ENCODE peak calls at places on chromosomes 5 and 9, in ten cellular contexts. Z is cardiac muscle cell; Y is endodermal cell; L is fibroblast of lung; F is CD8-positive, alpha-beta memory T cell; G is mesenchymal stem cell; O is SK-N-SH; C is ovary; D is right lobe of liver; V is HCT116. N is an unnamed sample. For H3K9me3, the result is how much of the 10 kb centered on the place peaks cover.

GRCh38 chr9:100714372-100715099 is 136.7 kb downstream of the CAVIN4 start:
- DNase-seq in Z (peak), Y (peak), L (peak), F (no peak), G (peak), O (peak), C (peak), D (peak), V (peak), N (peak)

GRCh38 chr5:132747693-132748440 is 641 bp downstream of the CCNI2 start:
- DNase-seq in Z (peak), Y (peak), L (no peak), F (peak), G (no peak), O (peak), C (no peak), D (no peak), V (no peak), N (no peak)

GRCh38 chr5:1409386-1410110 is 35.7 kb downstream of the SLC6A3 start:
- DNase-seq in Z (peak), Y (peak), L (peak), F (no peak), G (peak), O (no peak), C (no peak), D (peak), V (no peak), N (peak)

GRCh38 chr5:109833946-109834345 is 144.2 kb downstream of the MAN2A1 start:
- DNase-seq in Z (no peak), Y (no peak), L (no peak), F (no peak), G (no peak), O (no peak), C (no peak), D (no peak), V (no peak), N (no peak)

GRCh38 chr9:129176786-129177442 is 1.1 kb downstream of the IER5L start:
- DNase-seq in Z (peak), Y (peak), L (peak), F (peak), G (peak), O (peak), C (peak), D (peak), V (no peak), N (peak)

GRCh38 chr5:124839371-124839998 is 93.0 kb upstream of the ZNF608 start:
- DNase-seq in Z (no peak), Y (no peak), L (peak), F (no peak), G (peak), O (no peak), C (no peak), D (no peak), V (no peak), N (no peak)

GRCh38 chr5:116153687-116154174 is 68.9 kb downstream of the COMMD10 start:
- DNase-seq in Z (no peak), Y (no peak), L (no peak), F (no peak), G (no peak), O (no peak), C (no peak), D (no peak), V (no peak), N (no peak)

GRCh38 chr5:122367445-122367844 is 55.4 kb downstream of the SNCAIP start:
- DNase-seq in Z (no peak), Y (no peak), L (no peak), F (no peak), G (no peak), O (no peak), C (no peak), D (no peak), V (no peak), N (no peak)

GRCh38 chr9:127910613-127911205 is 6.1 kb downstream of the ST6GALNAC4 start:
- DNase-seq in Z (no peak), Y (no peak), L (peak), F (no peak), G (no peak), O (no peak), C (no peak), D (no peak), V (no peak), N (peak)

GRCh38 chr9:124291801-124292396 is 34.1 kb downstream of the NEK6 start:
- DNase-seq in Z (peak), Y (no peak), L (no peak), F (no peak), G (peak), O (no peak), C (no peak), D (peak), V (no peak), N (no peak)

GRCh38 chr5:117999939-118000549 is 988.3 kb downstream of the DTWD2 start:
- DNase-seq in Z (no peak), Y (no peak), L (peak), F (no peak), G (peak), O (no peak), C (no peak), D (no peak), V (no peak), N (no peak)

GRCh38 chr5:133052317-133053175 is 733 bp downstream of the HSPA4 start:
- DNase-seq in Z (peak), Y (peak), L (peak), F (no peak), G (peak), O (peak), C (peak), D (peak), V (no peak), N (peak)

GRCh38 chr5:37717613-37718431 is 122.0 kb downstream of the GDNF start:
- DNase-seq in Z (peak), Y (no peak), L (peak), F (no peak), G (peak), O (peak), C (peak), D (peak), V (no peak), N (peak)

GRCh38 chr9:19420877-19421276 is 12.1 kb downstream of the ACER2 start:
- DNase-seq in Z (no peak), Y (no peak), L (no peak), F (no peak), G (no peak), O (no peak), C (no peak), D (no peak), V (no peak), N (no peak)

GRCh38 chr9:92617951-92618510 is 51.9 kb downstream of the IPPK start:
- DNase-seq in Z (no peak), Y (no peak), L (no peak), F (no peak), G (no peak), O (no peak), C (no peak), D (no peak), V (no peak), N (no peak)

GRCh38 chr5:157253547-157253946 is 12.4 kb upstream of the CYFIP2 start:
- DNase-seq in Z (peak), Y (peak), L (peak), F (no peak), G (peak), O (peak), C (no peak), D (no peak), V (peak), N (peak)

GRCh38 chr9:89177401-89178161 is 1.0 kb downstream of the SHC3 start:
- DNase-seq in Z (peak), Y (peak), L (peak), F (no peak), G (peak), O (peak), C (no peak), D (no peak), V (no peak), N (peak)

GRCh38 chr5:55668356-55668755 is 43.8 kb downstream of the SLC38A9 start:
- DNase-seq in Z (no peak), Y (no peak), L (peak), F (no peak), G (peak), O (no peak), C (no peak), D (no peak), V (peak), N (peak)

GRCh38 chr9:79492092-79492995 is 79.4 kb upstream of the TLE4 start:
- DNase-seq in Z (no peak), Y (no peak), L (no peak), F (no peak), G (no peak), O (no peak), C (no peak), D (no peak), V (no peak), N (no peak)

GRCh38 chr9:33750307-33750838 is 45.0 kb upstream of the PRSS3 start:
- DNase-seq in Z (peak), Y (no peak), L (no peak), F (no peak), G (no peak), O (peak), C (no peak), D (peak), V (no peak), N (peak)

GRCh38 chr9:127976498-127976897 is 4.3 kb downstream of the EEIG1 start:
- DNase-seq in Z (no peak), Y (peak), L (no peak), F (peak), G (no peak), O (no peak), C (peak), D (no peak), V (no peak), N (no peak)

GRCh38 chr5:64166201-64166959 is 737 bp downstream of the RNF180 start:
- DNase-seq in Z (peak), Y (no peak), L (no peak), F (no peak), G (peak), O (no peak), C (no peak), D (no peak), V (no peak), N (no peak)

GRCh38 chr5:158573829-158574228 is 525.9 kb downstream of the EBF1 start:
- DNase-seq in Z (no peak), Y (no peak), L (no peak), F (no peak), G (no peak), O (no peak), C (no peak), D (no peak), V (no peak), N (no peak)

GRCh38 chr9:7570107-7570720 is 229.4 kb downstream of the DMAC1 start:
- DNase-seq in Z (peak), Y (peak), L (peak), F (peak), G (peak), O (peak), C (no peak), D (no peak), V (peak), N (peak)

GRCh38 chr5:54867310-54867944 is 118.0 kb downstream of the ESM1 start:
- DNase-seq in Z (peak), Y (no peak), L (peak), F (peak), G (peak), O (peak), C (no peak), D (no peak), V (peak), N (peak)

GRCh38 chr5:91652678-91653077 is 269.6 kb upstream of the ARRDC3 start:
- DNase-seq in Z (no peak), Y (no peak), L (no peak), F (no peak), G (no peak), O (no peak), C (no peak), D (no peak), V (no peak), N (no peak)
- H3K9me3 ChIP-seq in Z (under half), Y (under half), L (under half), F (under half), G (under half), O (under half), C (under half), D (under half), V (under half), N (under half)

DNA sequence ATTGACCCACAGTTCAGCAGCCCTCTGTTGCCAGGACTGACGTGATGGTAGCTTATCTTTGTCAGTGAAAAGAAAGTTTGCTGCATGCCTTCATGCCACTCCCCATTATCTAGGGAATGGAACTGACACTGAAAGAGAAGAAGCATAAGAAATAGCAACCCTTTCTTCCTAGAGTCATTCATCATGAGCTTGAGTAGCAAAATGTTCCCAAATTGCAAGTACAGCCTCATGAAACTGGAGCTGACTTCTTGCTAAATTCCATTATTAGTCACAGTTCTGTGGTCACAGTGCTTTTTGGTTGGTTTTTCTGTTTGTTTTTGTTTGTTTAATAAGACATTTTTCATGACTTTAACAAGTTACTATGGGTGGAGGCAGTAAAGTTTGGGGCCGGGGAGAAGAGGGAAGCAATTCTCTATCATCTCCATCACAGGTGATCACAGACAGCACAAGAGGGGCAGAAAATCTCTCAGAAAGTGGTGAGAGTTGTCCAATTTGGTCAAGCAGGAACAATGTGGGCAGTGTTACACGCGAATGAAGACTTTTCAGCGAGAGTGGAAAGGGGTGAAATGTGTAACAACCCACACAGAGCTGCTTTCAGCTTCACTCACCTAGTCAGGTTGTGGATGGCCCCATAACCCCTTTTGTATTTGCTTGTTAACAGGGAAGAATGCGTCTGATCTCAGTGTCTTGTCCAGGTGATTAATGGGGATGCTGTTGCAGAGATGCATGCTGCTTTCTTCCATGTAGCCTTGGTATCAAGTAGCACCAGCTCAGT is 440.4 kb downstream of the DMRT2 start:
- DNase-seq in Z (no peak), Y (no peak), L (peak), F (no peak), G (no peak), O (no peak), C (no peak), D (no peak), V (no peak), N (peak)
- H3K9me3 ChIP-seq in Z (under half), Y (under half), L (under half), F (under half), G (under half), O (under half), C (under half), D (under half), V (under half), N (under half)

GRCh38 chr9:137913771-137914767 is 36.5 kb downstream of the CACNA1B start:
- DNase-seq in Z (no peak), Y (no peak), L (no peak), F (no peak), G (no peak), O (peak), C (no peak), D (no peak), V (no peak), N (no peak)

GRCh38 chr9:137917795-137918194 is 40.2 kb downstream of the CACNA1B start:
- DNase-seq in Z (no peak), Y (no peak), L (no peak), F (no peak), G (no peak), O (no peak), C (no peak), D (no peak), V (no peak), N (no peak)

GRCh38 chr9:137918331-137919094 is 40.9 kb downstream of the CACNA1B start:
- DNase-seq in Z (peak), Y (no peak), L (no peak), F (no peak), G (no peak), O (no peak), C (no peak), D (no peak), V (no peak), N (no peak)

GRCh38 chr9:137917116-137917515 is 39.5 kb downstream of the CACNA1B start:
- DNase-seq in Z (no peak), Y (no peak), L (no peak), F (no peak), G (no peak), O (no peak), C (no peak), D (no peak), V (no peak), N (no peak)

GRCh38 chr9:137916540-137916939 is 39.0 kb downstream of the CACNA1B start:
- DNase-seq in Z (no peak), Y (no peak), L (no peak), F (no peak), G (no peak), O (no peak), C (no peak), D (no peak), V (no peak), N (peak)
- H3K9me3 ChIP-seq in Z (under half), Y (under half), L (under half), F (under half), G (under half), O (under half), C (under half), D (under half), V (under half), N (under half)

GRCh38 chr9:122684851-122685250 is 9.9 kb downstream of the OR1L3 start:
- DNase-seq in Z (no peak), Y (no peak), L (no peak), F (no peak), G (no peak), O (no peak), C (no peak), D (no peak), V (no peak), N (peak)
- H3K9me3 ChIP-seq in Z (under half), Y (half or more), L (under half), F (under half), G (half or more), O (under half), C (under half), D (under half), V (under half), N (under half)

GRCh38 chr5:141430332-141431113 is at the start of gene PCDHGA12:
- DNase-seq in Z (no peak), Y (no peak), L (peak), F (no peak), G (no peak), O (no peak), C (peak), D (no peak), V (no peak), N (peak)

GRCh38 chr5:141431286-141431685 is 979 bp downstream of the PCDHGA12 start:
- DNase-seq in Z (no peak), Y (no peak), L (peak), F (no peak), G (no peak), O (no peak), C (no peak), D (no peak), V (no peak), N (peak)

GRCh38 chr5:141422742-141423291 is 2.0 kb downstream of the PCDHGA11 start:
- DNase-seq in Z (no peak), Y (no peak), L (no peak), F (no peak), G (no peak), O (no peak), C (no peak), D (no peak), V (no peak), N (no peak)

GRCh38 chr5:141427783-141428426 is 2.4 kb upstream of the PCDHGA12 start:
- DNase-seq in Z (no peak), Y (no peak), L (no peak), F (no peak), G (no peak), O (no peak), C (no peak), D (no peak), V (no peak), N (no peak)
- H3K9me3 ChIP-seq in Z (under half), Y (half or more), L (under half), F (under half), G (under half), O (under half), C (half or more), D (under half), V (under half), N (under half)

DNA sequence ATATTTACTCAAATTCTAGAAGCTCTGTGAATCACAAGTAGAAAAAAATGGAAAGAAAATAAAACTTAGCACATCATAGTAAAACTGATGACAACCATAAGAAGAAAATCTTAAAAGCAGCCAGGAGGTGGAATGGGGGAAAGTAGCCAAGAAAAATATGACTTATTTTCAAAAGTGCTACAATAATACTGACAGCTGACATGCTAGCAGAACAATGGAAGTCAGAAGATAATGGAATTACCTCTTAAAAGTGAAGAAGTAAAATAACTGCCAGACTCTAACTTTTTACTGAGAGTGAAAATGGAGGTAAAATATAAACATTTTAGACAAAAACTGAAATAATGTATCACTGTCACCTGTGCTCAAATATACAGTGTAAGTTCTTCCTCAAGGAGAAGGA is 532.2 kb upstream of the SGCD start:
- DNase-seq in Z (no peak), Y (no peak), L (peak), F (no peak), G (no peak), O (no peak), C (no peak), D (no peak), V (peak), N (peak)
- H3K9me3 ChIP-seq in Z (under half), Y (under half), L (under half), F (under half), G (half or more), O (under half), C (under half), D (under half), V (under half), N (under half)

GRCh38 chr5:141359790-141360426 is at the start of gene PCDHGB2:
- DNase-seq in Z (peak), Y (peak), L (peak), F (peak), G (peak), O (peak), C (no peak), D (no peak), V (peak), N (peak)
- H3K9me3 ChIP-seq in Z (under half), Y (half or more), L (under half), F (under half), G (half or more), O (under half), C (half or more), D (under half), V (under half), N (under half)